ENCODE peak calls at places on chromosomes 7 and 10, in six cellular contexts. E, T, M, Z, S and O are unnamed samples.
A peak's percentile ranks its signal among the peaks of the same experiment; 100 is the strongest.

GRCh38 chr10:59843733-59844132 is 62.6 kb downstream of the CCDC6 start:
- DNase-seq in E (no peak), T (no peak), Z (no peak), S (no peak), M (no peak), O (no peak)

GRCh38 chr10:75108684-75109458 is 2.6 kb upstream of the SAMD8 start:
- DNase-seq in S (no peak), M (no peak), Z (no peak), T (peak; percentile 81), E (no peak), O (no peak)

GRCh38 chr7:3951656-3952055 is 650.6 kb downstream of the SDK1 start:
- DNase-seq in E (no peak), T (no peak), S (no peak), Z (no peak), M (no peak), O (no peak)

GRCh38 chr10:99346247-99346646 is 17.1 kb downstream of the CNNM1 start:
- DNase-seq in S (no peak), T (no peak), Z (no peak), E (no peak), M (no peak), O (peak; percentile 27)

GRCh38 chr10:1022413-1022812 is 3.2 kb downstream of the IDI2 start:
- DNase-seq in T (no peak), M (no peak), Z (no peak), E (no peak), S (no peak), O (no peak)

GRCh38 chr7:7996568-7996967 is 28.0 kb downstream of the GLCCI1 start:
- DNase-seq in Z (no peak), T (no peak), M (no peak), S (no peak), E (no peak), O (peak; percentile 45)

GRCh38 chr10:24390146-24390700 is 181.3 kb downstream of the KIAA1217 start:
- DNase-seq in M (no peak), S (no peak), Z (no peak), E (no peak), T (no peak), O (no peak)

GRCh38 chr7:34451923-34452322 is 206.1 kb upstream of the NPSR1 start:
- DNase-seq in Z (no peak), T (no peak), M (no peak), E (no peak), S (no peak), O (peak; percentile 79)

GRCh38 chr10:9634466-9634865 is 1383.2 kb upstream of the CELF2 start:
- DNase-seq in Z (no peak), E (no peak), S (no peak), M (no peak), T (no peak), O (peak; percentile 82)

GRCh38 chr7:122397381-122397780 is 92.8 kb upstream of the FEZF1 start:
- DNase-seq in Z (no peak), E (no peak), T (no peak), S (no peak), M (no peak), O (no peak)

GRCh38 chr10:58570307-58570723 is 57.6 kb downstream of the BICC1 start:
- DNase-seq in Z (no peak), T (no peak), S (no peak), E (no peak), M (no peak), O (peak; percentile 54)